ENCODE peak calls at places on chromosomes 7 and 10, in four cellular contexts. O is HCT116, V is HepG2, E is GM23338. L is an unnamed sample.

GRCh38 chr7:128174391-128174790 is 66.7 kb upstream of the LEP start:
- DNase-seq in E (no peak), O (no peak), V (no peak), L (no peak)

GRCh38 chr7:107946451-107946850 is 55.5 kb downstream of the DLD start:
- DNase-seq in V (no peak), O (no peak), E (no peak), L (no peak)

GRCh38 chr7:1572111-1572510 is 2.3 kb upstream of the PSMG3 start:
- DNase-seq in V (no peak), O (no peak), E (no peak), L (no peak)

GRCh38 chr10:10010397-10010796 is 1007.3 kb upstream of the CELF2 start:
- DNase-seq in V (no peak), E (peak; percentile 22), O (no peak), L (no peak)

GRCh38 chr7:22694597-22695207 is 32.3 kb upstream of the IL6 start:
- DNase-seq in V (no peak), O (no peak), E (no peak), L (no peak)

GRCh38 chr10:70462349-70462984 is 16.1 kb upstream of the PALD1 start:
- DNase-seq in E (no peak), V (no peak), O (peak; percentile 56), L (no peak)

GRCh38 chr10:86123304-86123703 is 243.3 kb downstream of the GRID1 start:
- DNase-seq in E (no peak), O (no peak), V (no peak), L (no peak)

GRCh38 chr7:52741670-52742069 is 293.8 kb upstream of the POM121L12 start:
- DNase-seq in O (no peak), E (no peak), V (no peak), L (no peak)

GRCh38 chr10:127976286-127976685 is 69.4 kb downstream of the PTPRE start:
- DNase-seq in E (no peak), V (no peak), O (no peak), L (no peak)

GRCh38 chr10:127973810-127974311 is 67.0 kb downstream of the PTPRE start:
- DNase-seq in E (peak; percentile 64), V (no peak), O (no peak), L (no peak)

GRCh38 chr10:127972958-127973357 is 66.1 kb downstream of the PTPRE start:
- DNase-seq in E (no peak), O (no peak), V (no peak), L (no peak)

GRCh38 chr10:127976701-127977367 is 69.9 kb downstream of the PTPRE start:
- DNase-seq in E (no peak), V (no peak), O (no peak), L (no peak)

DNA sequence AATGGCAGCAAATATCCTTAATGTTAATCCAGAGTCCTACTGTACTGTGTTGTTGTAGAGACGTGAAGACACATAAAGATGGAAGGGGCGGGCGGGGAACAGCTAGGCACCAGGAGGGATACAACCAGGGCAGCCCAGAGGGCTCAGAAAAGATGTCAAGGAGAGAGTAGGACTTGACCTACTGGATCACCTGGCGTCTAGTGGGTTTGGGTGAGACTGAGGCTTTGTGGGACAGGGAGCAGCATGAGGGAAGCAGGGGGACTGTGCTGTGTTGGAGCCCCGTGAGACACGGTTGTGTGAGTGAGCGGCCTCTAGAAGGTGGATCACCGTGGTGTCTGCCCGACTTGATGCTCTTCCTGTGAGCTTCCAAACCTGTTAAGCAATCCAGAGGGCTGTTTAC is 68.0 kb downstream of the PTPRE start:
- DNase-seq in O (no peak), V (no peak), E (no peak), L (no peak)
- TF ChIP-seq POLR2AphosphoS5 in O (no peak), V (no peak), E (no peak), L (no peak)

GRCh38 chr7:96993980-96994379 is 11.4 kb upstream of the DLX6 start:
- DNase-seq in V (no peak), E (no peak), O (no peak), L (no peak)

GRCh38 chr7:96996937-96997511 is 8.3 kb upstream of the DLX6 start:
- DNase-seq in O (no peak), E (no peak), V (no peak), L (no peak)

GRCh38 chr7:96997512-96998032 is 7.8 kb upstream of the DLX6 start:
- DNase-seq in V (no peak), O (no peak), E (no peak), L (no peak)

GRCh38 chr7:96996111-96996936 is 9.0 kb upstream of the DLX6 start:
- DNase-seq in V (no peak), O (no peak), E (peak; percentile 78), L (no peak)

DNA sequence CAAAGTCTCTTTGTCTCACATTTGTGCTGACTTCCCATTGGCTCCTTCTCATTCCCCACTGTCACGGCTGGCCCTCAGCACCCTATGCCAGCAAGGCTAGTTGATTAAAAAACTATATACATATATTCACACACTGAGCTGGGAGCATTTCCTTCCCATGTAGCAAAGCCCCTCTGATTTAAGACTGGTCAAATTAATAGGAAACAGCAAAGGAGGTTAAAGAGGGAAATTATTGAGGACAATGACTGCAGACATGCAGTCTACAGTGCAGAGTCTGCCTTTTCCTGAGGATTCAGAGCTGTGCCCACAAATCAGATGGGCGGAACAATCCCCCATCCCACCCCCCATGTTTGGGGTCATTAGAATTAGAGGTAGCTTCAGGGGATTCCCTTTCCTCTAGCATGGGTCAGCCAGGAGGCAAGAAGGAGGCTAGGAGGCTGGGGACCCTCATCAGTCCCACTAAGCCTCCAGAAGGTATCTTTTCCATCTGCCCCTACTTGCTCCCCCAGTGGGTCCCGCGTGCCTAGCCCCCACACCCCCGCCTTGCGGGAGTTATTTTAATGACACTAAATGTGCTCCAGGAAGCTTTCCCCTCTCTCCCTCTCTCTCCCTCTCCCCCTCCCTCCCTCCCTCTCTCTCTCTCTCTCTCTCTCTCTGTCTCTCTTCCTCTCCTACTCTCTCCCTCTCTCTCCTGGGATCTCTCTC is 9.8 kb upstream of the DLX6 start:
- DNase-seq in E (no peak), O (no peak), V (no peak), L (no peak)
- TF ChIP-seq EZH2 in E (no peak), O (no peak), V (no peak), L (no peak)

GRCh38 chr7:147510913-147511312 is 1079.7 kb upstream of the C7orf33 start:
- DNase-seq in O (no peak), V (no peak), E (no peak), L (no peak)
- TF ChIP-seq POLR2AphosphoS5 in O (no peak), V (no peak), E (no peak), L (no peak)

GRCh38 chr10:68231916-68232315 is at the start of gene ATOH7:
- DNase-seq in V (no peak), O (no peak), E (peak; percentile 66), L (no peak)
- TF ChIP-seq EZH2 in V (no peak), O (no peak), E (no peak), L (no peak)

DNA sequence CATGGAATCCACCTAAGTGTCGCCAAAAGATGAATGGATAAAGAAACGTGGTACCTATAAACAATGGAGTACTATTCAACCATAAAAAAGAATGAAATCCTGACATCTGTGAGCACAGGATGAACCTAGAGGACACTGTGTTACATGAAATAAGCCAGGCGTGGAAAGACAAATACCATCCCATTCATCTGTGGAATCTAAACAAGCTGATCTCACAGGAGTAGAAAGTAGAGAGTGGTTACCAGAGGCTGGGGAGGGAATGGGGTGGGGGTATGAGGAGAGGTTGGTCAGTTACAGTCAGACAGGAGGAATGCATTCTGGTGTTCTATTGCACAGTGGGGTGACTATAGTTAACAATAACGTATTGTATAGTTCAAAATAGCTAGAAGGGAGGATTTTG is 78.3 kb upstream of the RHEB start:
- DNase-seq in O (peak; percentile 48), V (peak; percentile 29), E (no peak), L (no peak)
- TF ChIP-seq POLR2AphosphoS5 in O (no peak), V (no peak), E (no peak), L (no peak)

DNA sequence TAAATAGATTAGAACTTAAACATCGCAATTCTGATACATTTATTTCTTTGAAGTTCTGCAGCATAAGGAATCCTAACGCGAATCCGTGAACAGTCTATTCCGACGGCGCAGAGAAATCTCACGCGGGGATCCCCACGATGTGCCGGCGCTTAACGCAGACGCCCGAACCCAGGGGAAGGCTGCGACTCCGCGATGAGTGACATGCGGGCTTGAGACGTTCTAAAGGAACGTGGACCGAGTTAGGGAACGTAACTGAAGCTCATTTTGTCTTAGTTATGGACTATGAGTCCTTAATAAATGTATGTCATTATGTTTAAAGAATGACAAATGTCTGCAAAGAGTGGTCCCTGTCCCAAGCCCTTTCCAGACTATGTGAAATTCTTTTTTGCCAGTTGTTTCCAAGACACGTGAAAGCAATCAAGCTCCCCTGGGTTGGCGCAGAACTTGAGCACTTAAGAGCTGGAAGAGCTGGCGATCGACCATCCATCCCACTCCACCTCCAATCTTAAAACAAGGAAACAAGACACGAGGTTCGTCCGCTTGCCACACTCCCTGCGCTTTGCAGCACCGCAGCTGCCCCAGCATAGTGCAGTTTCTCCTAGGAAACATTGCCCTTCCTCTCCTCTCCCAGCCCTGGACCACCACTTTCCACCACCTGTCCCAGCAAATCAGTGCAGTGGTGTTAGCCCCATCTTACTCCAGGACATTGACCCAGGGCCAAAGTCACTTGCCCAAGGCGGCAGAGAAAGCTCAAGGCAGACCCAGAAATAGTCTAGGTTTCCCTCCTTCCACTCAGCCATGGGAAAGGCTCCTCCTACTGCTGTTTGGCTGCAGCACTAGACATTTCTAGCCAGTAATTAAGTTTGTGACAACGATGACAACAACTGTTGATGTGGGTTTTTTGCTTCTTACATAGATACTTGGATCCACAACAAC is 1.2 kb upstream of the PARD3 start:
- DNase-seq in E (peak; percentile 56), O (no peak), V (no peak), L (no peak)
- TF ChIP-seq EZH2 in E (peak; percentile 42), O (no peak), V (no peak), L (no peak)

DNA sequence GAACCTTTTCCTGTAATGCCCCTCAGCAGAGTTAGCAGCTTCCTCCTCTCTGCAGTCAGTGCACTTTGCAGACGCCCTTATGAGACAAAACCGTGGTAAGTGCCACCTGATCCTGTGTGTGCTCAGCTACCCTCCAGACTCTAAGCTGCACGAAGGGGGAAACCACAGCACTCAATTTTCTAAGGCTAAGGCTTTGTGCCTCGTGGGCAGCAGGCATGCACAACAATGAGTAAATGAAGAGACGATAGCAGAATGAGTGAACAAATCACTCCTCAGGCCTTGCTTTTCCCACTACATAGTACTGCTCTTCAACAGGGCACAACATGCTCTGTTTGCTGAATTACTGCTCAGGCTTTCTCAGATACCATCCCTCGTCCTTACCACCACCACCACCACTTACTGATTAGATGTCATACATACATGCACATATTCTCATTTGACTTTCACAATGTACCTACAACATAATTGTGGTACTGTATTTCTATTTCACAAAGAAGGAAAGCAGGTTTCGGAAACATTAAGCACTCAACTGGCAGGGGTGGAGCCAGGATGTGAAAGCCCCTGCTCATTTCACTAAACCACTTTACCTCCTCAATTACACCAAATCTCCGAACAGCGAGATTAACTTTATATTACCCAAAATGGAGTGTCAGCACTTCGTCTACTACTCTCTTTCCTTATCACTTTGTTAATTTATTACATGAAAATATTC is 85.4 kb downstream of the ICA1 start:
- DNase-seq in O (no peak), V (no peak), E (no peak), L (no peak)
- TF ChIP-seq POLR2AphosphoS5 in O (no peak), V (no peak), E (no peak), L (no peak)